ENCODE peak calls at places on chromosomes 4 and X, in four cellular contexts. F is hepatocyte, J is brain microvascular endothelial cell, H is GM23248. I is an unnamed sample.

GRCh38 chr4:139153411-139154133 is 23.4 kb downstream of the ELF2 start:
- DNase-seq in H (no peak), F (no peak), J (no peak), I (no peak)

GRCh38 chr4:15400276-15400675 is 27.6 kb upstream of the C1QTNF7 start:
- DNase-seq in F (no peak), H (no peak), J (no peak), I (no peak)

GRCh38 chrX:1925053-1925481 is 310.2 kb downstream of the ASMT start:
- DNase-seq in J (no peak), H (no peak), F (peak), I (no peak)

GRCh38 chr4:16016536-16016935 is 53.6 kb upstream of the FGFBP2 start:
- DNase-seq in H (no peak), F (no peak), J (no peak), I (no peak)

GRCh38 chr4:184806246-184806550 is 19.6 kb downstream of the ACSL1 start:
- DNase-seq in H (no peak), J (no peak), F (no peak), I (no peak)

GRCh38 chrX:130539721-130540321 is 138.0 kb downstream of the RBMX2 start:
- DNase-seq in J (peak), H (peak), F (peak), I (peak)

GRCh38 chr4:143199503-143199902 is 14.8 kb downstream of the USP38 start:
- DNase-seq in F (no peak), J (no peak), H (no peak), I (no peak)

GRCh38 chrX:130416785-130417184 is 15.0 kb downstream of the RBMX2 start:
- DNase-seq in F (no peak), H (no peak), J (no peak), I (no peak)

GRCh38 chr4:5969336-5969735 is 48.9 kb downstream of the C4orf50 start:
- DNase-seq in J (no peak), H (no peak), F (no peak), I (no peak)

GRCh38 chrX:128975716-128976115 is 547.6 kb downstream of the SMARCA1 start:
- DNase-seq in F (peak), J (no peak), H (peak), I (peak)

GRCh38 chr4:34417160-34417559 is 1827.2 kb downstream of the ARAP2 start:
- DNase-seq in F (no peak), J (no peak), H (peak), I (no peak)

GRCh38 chrX:31213941-31214340 is 142.1 kb upstream of the FTHL17 start:
- DNase-seq in H (peak), F (peak), J (no peak), I (peak)

GRCh38 chr4:102736636-102737549 is 23.9 kb downstream of the MANBA start:
- DNase-seq in J (no peak), F (peak), H (no peak), I (no peak)

GRCh38 chr4:6894086-6894478 is 15.5 kb upstream of the TBC1D14 start:
- DNase-seq in F (no peak), H (no peak), J (no peak), I (no peak)

GRCh38 chr4:177283167-177283566 is 26.5 kb upstream of the NEIL3 start:
- DNase-seq in F (no peak), J (peak), H (peak), I (no peak)

GRCh38 chr4:168200685-168201084 is 108.3 kb downstream of the ANXA10 start:
- DNase-seq in F (no peak), J (peak), H (no peak), I (no peak)

GRCh38 chr4:159071178-159071968 is 31.5 kb upstream of the RAPGEF2 start:
- DNase-seq in J (peak), H (peak), F (peak), I (peak)

GRCh38 chrX:70554081-70554480 is 109.4 kb downstream of the DLG3 start:
- DNase-seq in H (peak), J (peak), F (peak), I (peak)

GRCh38 chr4:136306361-136306760 is 1225.9 kb downstream of the PCDH18 start:
- DNase-seq in J (no peak), H (no peak), F (no peak), I (no peak)

I was measured in RWPE1.